ENCODE peak calls at places on chromosomes 5 and 9, in five cellular contexts. W, P, H, R and F are unnamed samples.

GRCh38 chr5:1910081-1910760 is 27.5 kb upstream of the IRX4 start:
- DNase-seq in W (no peak), P (no peak), H (no peak), R (no peak), F (no peak)

GRCh38 chr5:17190242-17190778 is 27.1 kb upstream of the BASP1 start:
- DNase-seq in W (peak), P (peak), H (peak), R (peak), F (peak)

GRCh38 chr9:37417857-37418618 is 4.5 kb upstream of the GRHPR start:
- DNase-seq in W (peak), P (no peak), H (no peak), R (no peak), F (no peak)

GRCh38 chr5:142145106-142145900 is 36.7 kb downstream of the NDFIP1 start:
- DNase-seq in W (peak), P (peak), H (peak), R (peak), F (peak)

GRCh38 chr9:114674798-114675554 is 7.0 kb downstream of the TEX48 start:
- DNase-seq in W (no peak), P (no peak), H (no peak), R (no peak), F (no peak)

GRCh38 chr5:155529366-155529765 is 515.8 kb downstream of the KIF4B start:
- DNase-seq in W (no peak), P (no peak), H (peak), R (no peak), F (no peak)

GRCh38 chr9:108663381-108663876 is 192.4 kb downstream of the ACTL7B start:
- DNase-seq in W (no peak), P (no peak), H (no peak), R (no peak), F (no peak)

GRCh38 chr5:141695627-141696180 is 13.7 kb upstream of the ARAP3 start:
- DNase-seq in W (peak), P (peak), H (no peak), R (no peak), F (peak)

GRCh38 chr5:172840077-172840777 is 6.2 kb downstream of the ERGIC1 start:
- DNase-seq in W (no peak), P (no peak), H (no peak), R (no peak), F (no peak)

GRCh38 chr5:110916373-110917049 is 155.0 kb upstream of the TSLP start:
- DNase-seq in W (peak), P (no peak), H (peak), R (peak), F (no peak)

GRCh38 chr9:90936380-90936779 is 134.8 kb downstream of the SYK start:
- DNase-seq in W (no peak), P (no peak), H (no peak), R (no peak), F (no peak)

GRCh38 chr9:114621975-114622609 is 11.0 kb downstream of the TMEM268 start:
- DNase-seq in W (peak), P (peak), H (peak), R (no peak), F (no peak)

GRCh38 chr9:89923961-89924504 is 319.2 kb downstream of the GADD45G start:
- DNase-seq in W (peak), P (no peak), H (no peak), R (peak), F (no peak)

GRCh38 chr5:7396169-7397004 is 449 bp downstream of the ADCY2 start:
- DNase-seq in W (peak), P (no peak), H (peak), R (peak), F (no peak)

GRCh38 chr9:91261417-91261816 is 100.3 kb downstream of the AUH start:
- DNase-seq in W (no peak), P (no peak), H (no peak), R (no peak), F (no peak)

GRCh38 chr9:125525846-125526619 is 181.0 kb downstream of the MAPKAP1 start:
- DNase-seq in W (peak), P (peak), H (peak), R (peak), F (no peak)

GRCh38 chr5:124795829-124796228 is 49.4 kb upstream of the ZNF608 start:
- DNase-seq in W (no peak), P (no peak), H (no peak), R (no peak), F (no peak)

GRCh38 chr9:83423815-83424707 is 114.1 kb downstream of the FRMD3 start:
- DNase-seq in W (no peak), P (no peak), H (no peak), R (no peak), F (no peak)

GRCh38 chr5:59341155-59341554 is 552.4 kb downstream of the PDE4D start:
- DNase-seq in W (no peak), P (no peak), H (no peak), R (no peak), F (no peak)

GRCh38 chr9:20391208-20391607 is 231.1 kb downstream of the MLLT3 start:
- DNase-seq in W (no peak), P (no peak), H (no peak), R (no peak), F (no peak)

GRCh38 chr9:5909999-5910398 is 19.3 kb downstream of the MLANA start:
- DNase-seq in W (peak), P (no peak), H (peak), R (no peak), F (no peak)

GRCh38 chr9:92726971-92727715 is 37.5 kb downstream of the BICD2 start:
- DNase-seq in W (no peak), P (peak), H (no peak), R (peak), F (no peak)

GRCh38 chr9:69857131-69857530 is 36.5 kb downstream of the CFAP95 start:
- DNase-seq in W (peak), P (peak), H (peak), R (no peak), F (no peak)

GRCh38 chr5:158117467-158118165 is 258.7 kb upstream of the CLINT1 start:
- DNase-seq in W (no peak), P (no peak), H (peak), R (no peak), F (no peak)

GRCh38 chr5:150448353-150448752 is 1.2 kb downstream of the RPS14 start:
- DNase-seq in W (no peak), P (no peak), H (no peak), R (peak), F (no peak)

GRCh38 chr5:168529361-168530234 is 493 bp downstream of the FBLL1 start:
- DNase-seq in W (no peak), P (no peak), H (no peak), R (peak), F (no peak)

GRCh38 chr9:108296056-108296455 is 559.7 kb downstream of the ACTL7B start:
- DNase-seq in W (peak), P (no peak), H (peak), R (no peak), F (no peak)

GRCh38 chr5:14267166-14267838 is 124.2 kb downstream of the TRIO start:
- DNase-seq in W (peak), P (peak), H (peak), R (peak), F (no peak)

GRCh38 chr9:33227013-33227398 is 13.0 kb upstream of the SPINK4 start:
- DNase-seq in W (no peak), P (no peak), H (no peak), R (no peak), F (no peak)

GRCh38 chr5:88188458-88189132 is 80.0 kb downstream of the TMEM161B start:
- DNase-seq in W (no peak), P (no peak), H (no peak), R (peak), F (no peak)

DNA sequence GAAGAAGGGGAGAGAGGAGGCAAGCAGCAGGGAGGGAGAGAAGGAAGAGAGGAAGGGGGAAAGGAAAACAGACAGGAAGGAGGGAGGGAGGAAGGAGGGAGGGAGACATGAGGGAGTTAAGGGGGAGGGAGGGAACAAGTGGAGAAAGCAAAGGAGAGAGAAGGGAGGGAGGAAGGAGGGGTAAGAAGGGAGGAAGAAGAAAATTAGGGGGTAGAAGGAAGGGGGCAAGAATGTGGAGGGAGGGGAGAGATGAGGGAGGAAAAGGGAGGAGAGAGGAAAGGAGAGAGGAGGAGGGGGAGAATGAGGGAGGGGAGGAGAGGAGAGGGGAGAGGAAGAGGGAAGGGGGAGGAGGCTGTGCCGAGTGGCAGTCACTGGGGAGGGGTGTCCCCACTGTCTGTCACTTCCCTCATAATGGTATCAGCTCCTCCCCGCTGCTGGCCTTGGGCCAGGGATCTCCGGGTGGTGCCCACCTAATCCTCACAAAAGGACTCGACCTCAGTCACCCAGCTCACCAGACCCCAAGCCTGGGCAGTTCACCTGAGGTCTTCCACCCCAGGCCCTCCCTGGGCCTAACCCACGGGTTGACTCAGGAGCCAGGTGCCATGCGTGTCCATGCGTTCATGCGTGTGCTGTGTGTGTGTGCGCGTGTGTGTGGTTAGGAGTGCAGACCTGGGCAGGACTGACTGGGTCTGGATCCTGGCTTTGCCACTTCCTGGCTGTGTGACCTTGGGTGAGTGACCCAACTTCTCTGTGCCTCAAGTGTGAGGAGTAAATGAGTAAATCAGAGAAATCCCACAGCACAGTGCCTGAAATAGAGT is 18.1 kb downstream of the C9orf50 start:
- DNase-seq in W (no peak), P (no peak), H (no peak), R (peak), F (no peak)
- H3K9ac ChIP-seq in W (no peak), P (no peak), H (no peak), R (peak), F (no peak)

DNA sequence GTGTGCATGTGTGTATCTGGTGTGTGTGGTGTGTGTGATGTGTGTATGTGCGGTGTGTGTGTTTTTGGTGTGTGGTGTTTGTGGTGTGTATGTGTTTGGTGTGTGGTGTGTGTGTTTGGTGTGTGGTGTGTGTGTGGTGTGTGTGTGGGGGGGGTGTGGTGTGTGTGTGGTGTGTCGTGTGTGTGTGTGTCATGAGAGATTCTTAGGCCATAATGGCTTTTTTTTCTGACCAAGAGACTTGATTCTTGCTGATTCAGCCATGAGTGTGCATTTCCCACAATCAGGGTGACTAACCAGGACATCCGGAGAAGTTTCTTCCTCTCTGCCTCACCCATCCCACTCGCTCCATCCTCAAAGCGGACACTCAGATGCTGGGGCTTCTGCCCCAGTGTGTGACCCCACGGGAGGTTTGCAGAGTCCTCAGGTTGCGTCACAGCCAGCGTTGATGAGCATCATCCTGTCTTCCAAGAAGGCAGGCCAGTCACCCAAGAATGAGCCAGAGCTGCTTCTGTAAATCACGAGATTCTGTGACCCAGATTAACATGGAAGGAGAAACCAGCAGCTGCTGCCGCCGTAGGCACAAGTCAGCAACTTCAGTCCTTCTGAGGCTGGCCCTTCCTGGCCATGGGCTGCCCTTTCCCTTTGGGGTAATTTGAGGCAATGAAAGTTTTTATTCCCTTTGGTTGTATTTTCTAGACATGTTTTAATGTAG is 12.5 kb upstream of the CTSL start:
- DNase-seq in W (peak), P (peak), H (peak), R (peak), F (peak)
- H3K9ac ChIP-seq in W (peak), P (peak), H (peak), R (no peak), F (peak)

GRCh38 chr5:65061974-65062353 is 293.2 kb downstream of the CWC27 start:
- DNase-seq in W (no peak), P (no peak), H (no peak), R (no peak), F (no peak)
- H3K9ac ChIP-seq in W (no peak), P (no peak), H (peak), R (no peak), F (no peak)

DNA sequence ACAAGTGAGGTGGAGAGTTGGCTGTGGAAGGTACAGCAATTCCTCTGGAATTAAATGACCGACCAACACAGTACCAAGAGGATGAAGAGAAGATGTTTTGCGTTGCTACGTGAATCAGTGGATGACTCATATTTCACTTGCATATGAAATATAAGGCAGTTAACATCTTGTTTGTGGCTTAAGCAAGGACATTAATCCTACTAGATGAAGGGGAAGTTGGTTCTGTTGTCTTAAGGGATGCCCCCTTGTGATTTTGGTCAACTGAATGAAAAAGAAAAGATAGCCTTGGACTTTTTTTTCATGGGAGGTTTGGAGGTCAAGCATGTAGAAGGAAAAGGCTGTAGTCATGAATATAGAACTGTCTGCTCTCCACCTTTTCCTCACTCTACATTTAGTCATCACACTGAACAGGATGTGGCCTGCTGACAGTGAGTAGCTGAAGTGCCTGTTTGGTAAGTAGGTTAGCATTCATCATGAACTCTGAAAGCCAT is 33.9 kb downstream of the VLDLR start:
- DNase-seq in W (peak), P (peak), H (peak), R (no peak), F (no peak)
- H3K9ac ChIP-seq in W (no peak), P (no peak), H (no peak), R (no peak), F (no peak)

DNA sequence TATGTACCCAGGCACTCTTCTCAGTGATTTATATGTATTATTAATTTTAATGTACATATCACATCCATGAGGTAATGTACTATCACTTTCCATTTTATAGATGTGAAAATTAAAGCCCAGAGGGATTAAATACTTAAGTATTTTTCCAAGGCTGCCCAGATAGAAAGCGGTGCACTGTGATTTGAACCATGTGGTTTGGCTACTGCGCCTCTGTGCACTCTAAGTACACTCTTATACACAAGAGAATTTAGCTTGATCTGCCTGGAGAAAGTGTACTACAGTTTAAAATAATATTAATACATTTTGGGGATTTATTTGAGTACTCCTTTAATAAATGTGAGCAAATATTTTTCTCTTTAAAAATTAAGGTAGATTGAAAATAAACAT is 360.4 kb upstream of the ACTBL2 start:
- DNase-seq in W (no peak), P (no peak), H (no peak), R (no peak), F (no peak)
- H3K9ac ChIP-seq in W (no peak), P (no peak), H (no peak), R (no peak), F (no peak)

GRCh38 chr5:76816110-76816831 is 2.6 kb upstream of the F2RL1 start:
- DNase-seq in W (no peak), P (no peak), H (peak), R (no peak), F (no peak)

GRCh38 chr5:76819851-76820280 is 1.0 kb downstream of the F2RL1 start:
- DNase-seq in W (no peak), P (no peak), H (no peak), R (peak), F (peak)

GRCh38 chr5:76813982-76814562 is 4.8 kb upstream of the F2RL1 start:
- DNase-seq in W (peak), P (peak), H (peak), R (peak), F (no peak)

GRCh38 chr5:76820491-76820890 is 1.7 kb downstream of the F2RL1 start:
- DNase-seq in W (peak), P (no peak), H (no peak), R (no peak), F (no peak)

DNA sequence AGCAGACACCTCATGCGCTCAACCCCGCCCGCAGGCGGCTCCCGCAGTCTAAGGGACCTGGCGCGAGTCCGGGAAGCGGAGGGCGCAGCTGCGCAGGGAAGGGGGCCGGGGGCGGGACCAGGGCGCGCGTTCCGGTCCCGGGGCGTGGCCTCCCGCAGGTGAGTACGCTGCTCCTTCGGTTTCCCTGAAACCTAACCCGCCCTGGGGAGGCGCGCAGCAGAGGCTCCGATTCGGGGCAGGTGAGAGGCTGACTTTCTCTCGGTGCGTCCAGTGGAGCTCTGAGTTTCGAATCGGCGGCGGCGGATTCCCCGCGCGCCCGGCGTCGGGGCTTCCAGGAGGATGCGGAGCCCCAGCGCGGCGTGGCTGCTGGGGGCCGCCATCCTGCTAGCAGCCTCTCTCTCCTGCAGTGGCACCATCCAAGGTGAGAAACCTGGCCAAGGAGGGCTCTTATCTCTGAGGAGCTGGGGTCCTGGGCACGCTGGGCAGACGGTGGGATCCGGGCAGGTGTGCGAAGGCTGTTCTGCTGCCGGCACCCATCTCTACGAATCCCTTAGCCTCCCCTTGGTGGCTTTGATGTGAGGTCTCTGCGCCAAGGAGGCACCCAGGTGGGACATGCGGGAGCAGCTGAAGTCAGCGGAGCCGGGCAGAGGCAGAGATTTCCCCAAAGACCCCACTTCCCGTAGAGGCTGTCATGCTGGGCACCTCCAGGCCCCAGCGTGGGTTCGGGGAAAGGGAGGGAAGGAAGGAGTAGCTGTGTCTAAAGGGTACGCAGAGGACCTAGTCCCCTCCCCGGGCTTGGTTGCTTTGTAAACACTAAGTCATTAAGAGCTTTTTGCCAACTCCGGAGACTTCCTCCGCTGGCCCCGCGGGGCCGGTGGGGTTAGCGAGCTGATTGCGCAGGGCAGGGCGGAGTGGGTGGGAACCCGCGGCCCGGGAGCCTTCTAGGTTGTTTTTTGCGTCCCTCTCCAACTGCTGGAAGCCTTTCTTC is at the start of gene F2RL1:
- DNase-seq in W (peak), P (peak), H (peak), R (peak), F (peak)
- H3K9ac ChIP-seq in W (peak), P (peak), H (peak), R (peak), F (peak)

GRCh38 chr5:113761594-113761993 is 248.1 kb downstream of the YTHDC2 start:
- DNase-seq in W (no peak), P (no peak), H (no peak), R (no peak), F (no peak)
- H3K9ac ChIP-seq in W (no peak), P (no peak), H (no peak), R (no peak), F (no peak)